ENCODE peak calls at places on chromosome 17, in seven cellular contexts. B is K562, J is SK-N-SH, I is IMR-90, H is GM12878, E is H1, M is A549. L is an unnamed sample.
A peak's percentile ranks its signal among the peaks of the same experiment; 100 is the strongest.

GRCh38 chr17:5419356-5419958 is at the start of gene NUP88:
- DNase-seq in I (peak; percentile 97), H (peak; percentile 94), E (peak; percentile 93), J (peak; percentile 96), M (peak; percentile 99), B (peak; percentile 94), L (peak; percentile 97)

GRCh38 chr17:81076097-81076754 is 41.3 kb downstream of the BAIAP2 start:
- DNase-seq in I (no peak), E (no peak), J (peak; percentile 93), B (no peak), H (no peak), M (no peak), L (no peak)

GRCh38 chr17:44385287-44386181 is 3.9 kb downstream of the ITGA2B start:
- DNase-seq in H (no peak), M (peak; percentile 86), I (peak; percentile 55), B (peak; percentile 93), E (peak; percentile 95), J (peak; percentile 97), L (peak; percentile 65)

GRCh38 chr17:83125515-83126274 is 46.3 kb downstream of the METRNL start:
- DNase-seq in M (no peak), J (no peak), I (no peak), H (no peak), E (no peak), B (no peak), L (no peak)

GRCh38 chr17:48981927-48982539 is 13.6 kb upstream of the GIP start:
- DNase-seq in B (no peak), I (no peak), M (no peak), E (peak; percentile 8), J (no peak), H (no peak), L (no peak)

GRCh38 chr17:40937384-40937819 is at the start of gene KRT23:
- DNase-seq in E (no peak), B (no peak), M (no peak), I (no peak), H (no peak), J (no peak), L (no peak)

GRCh38 chr17:18965530-18966236 is 13.7 kb downstream of the SLC5A10 start:
- DNase-seq in J (no peak), E (no peak), H (no peak), B (no peak), I (no peak), M (no peak), L (no peak)

GRCh38 chr17:20010099-20010863 is 1.1 kb downstream of the SPECC1 start:
- DNase-seq in J (peak; percentile 64), M (peak; percentile 65), E (no peak), I (peak; percentile 61), B (peak; percentile 87), H (no peak), L (peak; percentile 33)

GRCh38 chr17:64984181-64984580 is 64.9 kb upstream of the LRRC37A3 start:
- DNase-seq in I (no peak), E (no peak), M (no peak), B (no peak), H (no peak), J (no peak), L (no peak)

GRCh38 chr17:16406742-16407674 is 8.4 kb upstream of the TRPV2 start:
- DNase-seq in E (peak; percentile 88), B (no peak), M (peak; percentile 58), I (no peak), H (peak; percentile 43), J (peak; percentile 88), L (no peak)

DNA sequence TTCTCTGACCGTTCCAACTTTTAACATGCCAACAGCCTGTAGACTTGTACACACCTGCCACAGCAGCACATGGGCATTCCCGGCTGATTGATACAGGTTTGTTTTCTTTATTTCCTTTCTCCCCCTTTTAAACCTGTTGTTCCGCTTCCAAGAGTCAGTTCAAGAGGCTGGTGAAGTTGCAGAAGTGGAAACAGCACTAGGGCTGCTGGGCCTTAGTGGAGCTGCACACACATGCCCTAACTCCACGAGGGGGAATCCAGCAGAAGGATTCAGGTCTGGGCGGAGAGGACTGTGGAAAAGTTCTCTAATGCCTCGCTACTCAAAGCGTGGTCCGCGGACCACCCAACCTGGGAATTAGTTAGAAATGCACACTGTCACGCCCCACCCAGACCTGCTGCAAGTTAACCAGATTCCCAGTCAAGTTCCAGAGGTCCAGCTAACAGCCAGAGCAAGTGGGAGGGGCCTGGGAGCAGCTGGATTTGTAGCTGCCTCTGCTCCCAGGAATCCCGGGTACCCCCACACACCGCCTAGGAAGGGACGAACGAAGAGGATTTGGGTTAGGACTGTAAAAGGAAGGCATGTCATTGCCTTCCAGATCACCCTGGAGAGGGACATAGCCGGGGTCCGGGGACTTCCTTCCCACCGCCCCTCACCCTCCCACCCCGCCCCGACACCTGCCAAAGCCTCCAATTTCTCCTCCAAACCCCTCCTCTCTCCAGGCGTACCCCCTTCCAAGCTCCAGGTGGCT is 544 bp downstream of the SLC39A11 start:
- DNase-seq in B (peak; percentile 23), H (no peak), M (peak; percentile 74), I (peak; percentile 36), E (no peak), J (no peak), L (peak; percentile 67)
- TF ChIP-seq RFX5 in B (no peak), H (no peak), M (no peak), I (no peak), E (no peak), J (no peak), L (no peak)

GRCh38 chr17:17598003-17598402 is 6.5 kb upstream of the PEMT start:
- DNase-seq in J (no peak), E (no peak), H (no peak), I (no peak), B (no peak), M (no peak), L (no peak)
- TF ChIP-seq RFX5 in J (no peak), E (no peak), H (no peak), I (no peak), B (no peak), M (no peak), L (no peak)

DNA sequence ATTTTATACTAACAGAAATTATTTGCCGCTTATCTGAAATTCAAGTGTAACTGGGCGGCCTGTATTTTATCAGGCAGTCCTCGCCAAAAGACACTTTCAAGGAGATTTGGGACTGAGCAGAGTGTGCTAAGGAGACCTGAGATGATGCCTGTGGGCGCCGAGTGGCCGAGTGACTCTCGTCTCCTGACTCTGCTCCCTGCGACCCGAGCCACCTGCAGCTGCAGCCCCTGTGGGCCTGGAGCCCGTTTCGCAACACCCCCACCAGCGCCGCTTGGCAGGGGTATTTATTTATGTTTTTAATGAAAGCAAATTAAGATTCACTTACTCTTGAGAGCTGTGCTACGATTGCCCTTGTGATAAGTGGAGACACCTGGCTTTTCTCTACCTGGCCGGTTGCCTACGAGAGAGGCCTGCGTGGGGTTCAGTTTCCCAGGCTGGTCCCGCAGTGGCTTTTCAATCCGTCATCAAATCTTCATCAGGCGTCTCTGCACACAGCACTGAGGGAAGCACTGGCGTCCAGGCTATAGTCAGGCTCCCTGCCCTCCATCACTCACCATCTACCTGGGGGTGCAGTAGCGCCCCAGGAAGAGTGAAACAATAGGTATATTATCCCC is 124.0 kb downstream of the SEC14L1 start:
- DNase-seq in H (no peak), E (no peak), J (no peak), B (no peak), I (no peak), M (no peak), L (no peak)
- TF ChIP-seq RFX5 in H (no peak), E (no peak), J (no peak), B (no peak), I (no peak), M (no peak), L (no peak)

DNA sequence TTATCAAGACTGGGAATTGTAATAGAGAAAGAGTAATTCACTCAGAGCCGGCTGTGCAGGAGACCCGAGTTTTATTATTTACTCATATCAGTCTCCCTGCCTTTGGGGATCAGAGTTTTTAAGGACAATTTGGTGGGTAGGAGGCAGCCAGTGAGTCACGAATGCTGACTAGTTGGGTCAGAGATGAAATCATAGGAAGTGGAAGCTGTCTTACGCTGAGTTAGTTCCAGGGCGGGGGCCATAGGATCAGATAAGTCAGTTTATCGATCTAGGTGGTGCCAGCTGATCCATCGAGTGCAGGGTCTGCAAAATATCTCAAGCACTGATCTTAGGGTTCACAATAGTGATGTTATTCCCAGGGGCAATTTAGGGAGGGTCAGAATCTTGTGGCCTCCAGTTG is 20.2 kb upstream of the GUCY2D start:
- DNase-seq in H (no peak), E (no peak), I (peak; percentile 78), M (no peak), B (no peak), J (no peak), L (no peak)
- TF ChIP-seq RFX5 in H (no peak), E (no peak), I (no peak), M (no peak), B (no peak), J (no peak), L (no peak)

GRCh38 chr17:56912105-56912999 is 1.5 kb downstream of the TRIM25 start:
- DNase-seq in I (no peak), J (no peak), B (peak; percentile 41), M (no peak), E (no peak), H (no peak), L (peak; percentile 57)
- TF ChIP-seq RFX5 in I (no peak), J (no peak), B (no peak), M (no peak), E (no peak), H (no peak), L (peak; percentile 14)

DNA sequence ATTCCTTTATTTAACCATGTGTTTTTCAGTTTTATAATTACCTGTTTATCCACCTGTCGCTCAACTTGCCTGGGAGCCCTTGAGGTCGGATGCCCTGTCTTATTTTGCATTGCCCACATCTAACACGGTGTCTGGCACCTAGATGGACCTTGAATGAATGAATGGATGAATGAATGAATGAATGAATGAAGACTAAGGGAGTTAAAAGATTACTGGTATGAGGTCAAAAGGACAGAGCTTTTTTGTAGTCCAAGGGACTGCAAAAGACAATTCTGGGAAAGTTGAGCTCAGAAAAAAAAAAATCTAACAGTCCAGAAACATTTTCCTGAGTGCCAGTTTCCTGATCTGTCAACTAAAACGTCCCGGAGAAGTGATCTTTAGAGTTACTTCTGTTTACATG is 244.6 kb upstream of the MYOCD start:
- DNase-seq in B (no peak), I (no peak), J (no peak), E (no peak), M (no peak), H (no peak), L (no peak)
- TF ChIP-seq RFX5 in B (no peak), I (no peak), J (no peak), E (no peak), M (no peak), H (no peak), L (no peak)

DNA sequence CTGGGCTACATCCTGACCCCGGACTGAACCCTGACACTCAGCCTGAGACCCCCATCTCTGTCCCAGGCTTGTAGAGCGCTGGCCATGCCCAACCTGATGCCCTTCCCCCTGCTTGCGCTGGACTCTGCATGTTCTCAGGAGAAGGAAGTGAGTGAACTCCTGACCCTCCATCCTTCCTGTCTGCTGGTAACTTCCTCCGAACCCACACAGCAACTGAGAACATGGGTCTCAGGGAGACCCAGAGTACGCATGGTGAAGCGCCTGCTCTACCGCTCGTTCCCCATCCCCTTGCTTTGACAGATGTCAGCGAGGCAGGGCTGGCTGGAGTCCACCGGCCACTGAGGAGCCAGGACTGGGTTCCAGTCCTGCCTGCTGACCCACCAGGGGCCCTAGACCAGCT is 6.1 kb downstream of the CAMKK1 start:
- DNase-seq in H (no peak), E (no peak), M (no peak), J (no peak), I (no peak), B (no peak), L (no peak)
- TF ChIP-seq RFX5 in H (no peak), E (no peak), M (no peak), J (no peak), I (no peak), B (no peak), L (no peak)